ENCODE peak calls at places on chromosome 20, in four cellular contexts. P is pancreas, I is ascending aorta, V is neural progenitor cell. D is an unnamed sample.

GRCh38 chr20:6852478-6852877 is 85.0 kb downstream of the BMP2 start:
- DNase-seq in I (no peak), V (no peak), P (no peak), D (no peak)

GRCh38 chr20:43766917-43767316 is 40.1 kb upstream of the GTSF1L start:
- DNase-seq in I (no peak), V (no peak), P (no peak), D (no peak)

GRCh38 chr20:9928281-9928737 is 89.4 kb upstream of the PAK5 start:
- DNase-seq in I (no peak), P (no peak), V (no peak), D (no peak)

GRCh38 chr20:63625771-63626423 is 1.0 kb downstream of the GMEB2 start:
- DNase-seq in I (no peak), V (peak; percentile 34), P (peak; percentile 81), D (no peak)

GRCh38 chr20:47205577-47206123 is 150.8 kb downstream of the ZMYND8 start:
- DNase-seq in P (no peak), I (peak; percentile 82), V (peak; percentile 45), D (no peak)

GRCh38 chr20:64260239-64260638 is 4.7 kb downstream of the PCMTD2 start:
- DNase-seq in P (no peak), V (no peak), I (no peak), D (no peak)

GRCh38 chr20:41769650-41770049 is 151.5 kb upstream of the CHD6 start:
- DNase-seq in I (no peak), P (no peak), V (peak; percentile 44), D (no peak)

GRCh38 chr20:10271470-10272219 is 53.0 kb downstream of the SNAP25 start:
- DNase-seq in P (no peak), I (no peak), V (no peak), D (no peak)

GRCh38 chr20:58542411-58543095 is 27.4 kb upstream of the APCDD1L start:
- DNase-seq in P (no peak), I (no peak), V (no peak), D (no peak)

GRCh38 chr20:23155141-23155590 is 69.0 kb upstream of the CD93 start:
- DNase-seq in I (no peak), V (no peak), P (no peak), D (no peak)

GRCh38 chr20:26208296-26209091 is 511.8 kb upstream of the ZNF337 start:
- DNase-seq in V (peak; percentile 81), I (no peak), P (peak; percentile 63), D (no peak)

GRCh38 chr20:63219866-63220521 is 4.1 kb upstream of the YTHDF1 start:
- DNase-seq in I (no peak), V (no peak), P (no peak), D (no peak)

GRCh38 chr20:11585752-11586352 is 331.8 kb upstream of the BTBD3 start:
- DNase-seq in I (no peak), P (no peak), V (peak; percentile 32), D (no peak)
- TF ChIP-seq CTCF in I (no peak), P (peak; percentile 19), V (peak; percentile 49), D (no peak)

GRCh38 chr20:46011631-46012482 is 3.1 kb downstream of the MMP9 start:
- DNase-seq in P (peak; percentile 69), V (peak; percentile 42), I (no peak), D (no peak)
- TF ChIP-seq CTCF in P (no peak), V (peak; percentile 39), I (no peak), D (no peak)

GRCh38 chr20:45218636-45219035 is 2.5 kb upstream of the SEMG2 start:
- DNase-seq in P (no peak), V (no peak), I (no peak), D (no peak)
- TF ChIP-seq CTCF in P (no peak), V (no peak), I (no peak), D (no peak)

GRCh38 chr20:17436664-17437063 is 94.5 kb downstream of the BFSP1 start:
- DNase-seq in I (no peak), V (no peak), P (no peak), D (no peak)

GRCh38 chr20:17441745-17442144 is 89.4 kb downstream of the BFSP1 start:
- DNase-seq in P (no peak), I (no peak), V (no peak), D (no peak)

GRCh38 chr20:17437251-17437650 is 93.9 kb downstream of the BFSP1 start:
- DNase-seq in V (no peak), I (no peak), P (no peak), D (no peak)

GRCh38 chr20:17439897-17440296 is 91.3 kb downstream of the BFSP1 start:
- DNase-seq in P (no peak), V (no peak), I (no peak), D (no peak)

DNA sequence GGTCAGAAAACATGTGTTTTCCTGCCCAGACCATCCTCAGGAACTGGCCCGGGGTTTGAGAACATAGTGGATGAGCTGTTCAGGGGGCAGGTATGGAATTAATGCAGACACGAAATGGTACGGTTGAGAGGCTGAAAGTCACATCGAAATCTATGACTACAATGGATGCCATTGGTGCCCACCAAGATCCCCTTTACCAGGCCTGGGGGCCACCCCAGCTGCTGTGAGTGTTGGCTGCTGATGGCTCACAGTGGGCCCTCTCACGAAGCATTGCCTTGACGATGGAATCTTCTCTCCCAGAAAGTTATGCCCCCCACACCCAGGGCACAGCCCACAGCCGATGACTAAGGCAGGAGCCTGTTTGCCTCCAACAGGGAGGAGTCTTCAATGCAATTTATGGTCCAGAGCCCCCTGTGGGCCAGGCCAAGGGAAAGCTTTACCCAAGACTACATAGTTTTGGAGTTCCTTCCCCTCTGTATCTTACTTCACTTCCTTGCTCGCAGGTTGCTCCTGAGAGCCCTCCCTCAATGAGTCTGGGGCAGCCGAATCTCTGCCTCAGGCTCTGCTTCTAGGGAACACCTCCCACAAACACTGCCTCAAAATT is 92.6 kb downstream of the BFSP1 start:
- DNase-seq in P (no peak), V (no peak), I (no peak), D (no peak)
- TF ChIP-seq CTCF in P (no peak), V (no peak), I (no peak), D (no peak)

GRCh38 chr20:38979434-38979833 is 17.3 kb downstream of the DHX35 start:
- DNase-seq in P (no peak), V (no peak), I (no peak), D (no peak)

GRCh38 chr20:38973107-38973506 is 11.0 kb downstream of the DHX35 start:
- DNase-seq in V (no peak), P (no peak), I (no peak), D (no peak)

GRCh38 chr20:38979842-38980241 is 17.7 kb downstream of the DHX35 start:
- DNase-seq in P (no peak), V (no peak), I (no peak), D (no peak)

GRCh38 chr20:38973546-38974120 is 11.5 kb downstream of the DHX35 start:
- DNase-seq in P (no peak), I (no peak), V (no peak), D (no peak)

GRCh38 chr20:38975539-38976120 is 13.5 kb downstream of the DHX35 start:
- DNase-seq in V (no peak), I (no peak), P (no peak), D (no peak)
- TF ChIP-seq CTCF in V (no peak), I (no peak), P (no peak), D (no peak)

GRCh38 chr20:40279390-40279789 is 409.6 kb downstream of the MAFB start:
- DNase-seq in P (no peak), I (no peak), V (no peak), D (no peak)
- TF ChIP-seq CTCF in P (no peak), I (no peak), V (no peak), D (no peak)

DNA sequence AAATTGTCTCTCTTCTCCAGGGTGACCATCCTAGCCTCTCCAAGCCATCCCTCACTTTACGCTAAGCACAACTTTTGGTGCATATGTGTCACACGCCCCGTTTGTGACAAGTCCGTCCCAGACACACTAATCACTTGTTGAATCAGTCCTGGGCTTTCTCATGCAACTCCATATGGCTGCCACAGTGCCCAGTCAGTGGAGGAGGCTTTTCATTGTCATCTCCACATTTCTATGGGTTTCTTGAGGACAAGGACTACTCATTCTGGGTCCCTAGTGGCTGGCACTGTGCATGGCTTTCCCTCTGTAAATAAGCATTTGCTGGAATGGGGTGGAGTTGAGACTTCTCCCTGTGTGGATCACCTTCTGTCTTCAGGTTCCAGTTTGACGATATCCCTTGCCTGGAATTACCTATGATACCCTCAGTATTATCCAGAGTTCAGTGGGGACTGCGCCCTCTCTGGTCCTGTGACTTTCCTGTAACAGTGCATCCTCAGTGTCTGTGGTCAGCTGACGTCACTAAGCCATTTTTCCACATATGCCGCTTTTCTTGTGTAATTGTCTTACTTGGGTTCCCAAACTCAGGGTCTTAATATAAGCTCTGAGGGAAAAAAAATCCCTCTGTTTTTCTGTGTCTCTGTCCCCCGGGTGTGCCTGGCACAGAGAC is 59.8 kb upstream of the MYL9 start:
- DNase-seq in I (no peak), V (no peak), P (no peak), D (no peak)
- TF ChIP-seq CTCF in I (no peak), V (peak; percentile 14), P (no peak), D (no peak)